ENCODE peak calls at places on chromosomes 1 and 21, in four cellular contexts. U is GM12878, K is K562, P is HepG2. X is an unnamed sample.

GRCh38 chr1:36094621-36095061 is 5.9 kb downstream of the ADPRS start:
- DNase-seq in K (no peak), U (no peak), P (no peak), X (no peak)

GRCh38 chr1:37515185-37516034 is 844 bp upstream of the MEAF6 start:
- DNase-seq in U (no peak), K (no peak), P (no peak), X (no peak)

GRCh38 chr1:11645270-11645669 is 9.0 kb downstream of the FBXO2 start:
- DNase-seq in P (no peak), U (no peak), K (no peak), X (no peak)

GRCh38 chr1:227786673-227787512 is 28.6 kb upstream of the PRSS38 start:
- DNase-seq in U (no peak), K (no peak), P (no peak), X (no peak)

GRCh38 chr1:229869225-229869624 is 197.8 kb upstream of the GALNT2 start:
- DNase-seq in K (no peak), U (no peak), P (no peak), X (no peak)

GRCh38 chr1:1892079-1892762 is 1.3 kb upstream of the GNB1 start:
- DNase-seq in U (no peak), P (no peak), K (no peak), X (no peak)

GRCh38 chr1:78329475-78329874 is 161.3 kb upstream of the PTGFR start:
- DNase-seq in K (no peak), U (no peak), P (no peak), X (no peak)

GRCh38 chr21:42644223-42645208 is 8.9 kb upstream of the PDE9A start:
- DNase-seq in K (no peak), U (no peak), P (no peak), X (no peak)

GRCh38 chr1:58657082-58657481 is 42.8 kb downstream of the MYSM1 start:
- DNase-seq in P (no peak), K (no peak), U (no peak), X (no peak)

GRCh38 chr21:32333953-32334673 is 35.5 kb downstream of the MRAP start:
- DNase-seq in K (no peak), U (no peak), P (no peak), X (no peak)

GRCh38 chr1:163535807-163536206 is 214.1 kb downstream of the NUF2 start:
- DNase-seq in P (no peak), U (no peak), K (no peak), X (no peak)

GRCh38 chr1:18110968-18111367 is 3.4 kb downstream of the IGSF21 start:
- DNase-seq in K (peak; percentile 71), U (no peak), P (no peak), X (peak; percentile 39)

GRCh38 chr1:56578963-56579875 is at the start of gene PLPP3:
- DNase-seq in P (peak; percentile 79), K (no peak), U (no peak), X (peak; percentile 85)

GRCh38 chr1:14855824-14856223 is 257.3 kb downstream of the KAZN start:
- DNase-seq in P (no peak), K (no peak), U (no peak), X (no peak)

GRCh38 chr1:61131716-61132115 is 49.4 kb downstream of the NFIA start:
- DNase-seq in U (no peak), P (no peak), K (no peak), X (no peak)

GRCh38 chr21:35138665-35139381 is 89.7 kb upstream of the RUNX1 start:
- DNase-seq in P (no peak), K (peak; percentile 39), U (no peak), X (no peak)

GRCh38 chr1:202659974-202660373 is 50.3 kb downstream of the SYT2 start:
- DNase-seq in K (no peak), P (no peak), U (no peak), X (no peak)

GRCh38 chr1:12229835-12230548 is at the start of gene VPS13D:
- DNase-seq in K (peak; percentile 97), U (peak; percentile 5), P (peak; percentile 47), X (peak; percentile 92)

GRCh38 chr1:115676498-115677171 is 34.9 kb downstream of the VANGL1 start:
- DNase-seq in K (no peak), P (no peak), U (no peak), X (no peak)

GRCh38 chr1:80656011-80656627 is 1144.6 kb upstream of the ADGRL2 start:
- DNase-seq in K (no peak), U (no peak), P (peak; percentile 41), X (peak; percentile 69)

GRCh38 chr21:39114871-39115658 is 68.2 kb downstream of the PSMG1 start:
- DNase-seq in U (no peak), P (peak; percentile 29), K (no peak), X (no peak)

GRCh38 chr1:44723064-44723463 is 7.9 kb downstream of the RNU5D-1 start:
- DNase-seq in P (no peak), K (no peak), U (no peak), X (no peak)
- TF ChIP-seq FOXK2 in P (no peak), K (no peak), U (no peak), X (no peak)

GRCh38 chr1:231806623-231807470 is 180.3 kb downstream of the DISC1 start:
- DNase-seq in K (peak; percentile 60), P (peak; percentile 46), U (no peak), X (peak; percentile 87)

GRCh38 chr1:231808116-231808515 is 181.5 kb downstream of the DISC1 start:
- DNase-seq in P (no peak), K (no peak), U (no peak), X (no peak)

GRCh38 chr1:231810415-231810814 is 183.8 kb downstream of the DISC1 start:
- DNase-seq in P (no peak), U (no peak), K (no peak), X (no peak)

GRCh38 chr1:231807498-231807897 is 180.9 kb downstream of the DISC1 start:
- DNase-seq in K (no peak), P (no peak), U (no peak), X (no peak)

GRCh38 chr1:231808990-231809389 is 182.4 kb downstream of the DISC1 start:
- DNase-seq in P (no peak), K (no peak), U (no peak), X (no peak)
- TF ChIP-seq BHLHE40 in P (no peak), K (no peak), U (no peak), X (no peak)

DNA sequence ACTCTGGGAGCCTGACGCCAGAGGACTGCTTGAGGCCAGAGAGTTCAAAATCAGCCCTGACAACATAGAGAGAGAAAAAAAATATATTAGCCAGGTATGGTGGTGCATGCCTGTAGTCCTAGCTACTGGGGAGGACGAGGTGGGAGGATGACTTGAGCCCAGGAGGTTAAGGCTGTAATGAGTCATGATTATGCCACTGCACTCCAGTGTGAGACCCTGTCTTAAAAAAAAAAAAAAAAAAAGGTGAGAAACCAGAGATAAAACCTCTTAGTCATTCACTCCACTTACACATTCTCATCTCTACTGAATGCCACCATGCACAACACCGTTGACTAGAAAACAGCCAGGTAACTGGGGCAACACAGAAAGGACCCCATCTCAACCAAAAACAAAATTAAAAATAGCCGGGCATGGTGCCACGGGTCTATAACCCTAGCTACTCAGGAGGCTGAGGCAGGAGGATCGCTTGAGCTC is 178.1 kb downstream of the SLC45A1 start:
- DNase-seq in K (no peak), P (no peak), U (no peak), X (no peak)
- TF ChIP-seq FOXK2 in K (peak; percentile 26), P (no peak), U (no peak), X (no peak)

DNA sequence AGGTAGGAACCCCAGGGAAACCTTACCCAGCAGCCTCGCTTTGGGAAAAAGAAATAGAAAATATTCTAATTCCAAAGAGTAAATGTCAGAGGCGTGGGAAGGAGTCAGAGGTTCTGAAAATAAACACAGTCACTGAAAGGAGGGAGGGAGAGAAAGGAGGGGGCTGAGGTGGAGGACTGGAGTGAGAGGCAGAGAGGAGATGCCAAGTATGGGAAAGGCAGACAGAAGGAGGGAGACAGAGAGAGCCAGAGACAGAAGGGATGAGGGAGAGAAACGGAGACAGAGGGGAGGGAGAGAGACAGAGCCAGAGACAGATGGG is 525.8 kb downstream of the MATN1 start:
- DNase-seq in P (no peak), U (no peak), K (no peak), X (no peak)
- TF ChIP-seq BHLHE40 in P (no peak), U (no peak), K (no peak), X (no peak)

X was measured in HEK293T.